ENCODE peak calls at places on chromosomes 4 and X, in seven cellular contexts. E, M, Y, T, V, C and S are unnamed samples.
A peak's percentile ranks its signal among the peaks of the same experiment; 100 is the strongest.

GRCh38 chr4:79455216-79455615 is 47.2 kb upstream of the GK2 start:
- DNase-seq in C (no peak), M (no peak), E (no peak), T (no peak), V (no peak), Y (no peak), S (no peak)

GRCh38 chrX:148049441-148049840 is 68.3 kb downstream of the FMR1NB start:
- DNase-seq in M (no peak), E (peak; percentile 10), C (peak; percentile 45), V (peak; percentile 5), Y (no peak), T (no peak), S (peak; percentile 42)

GRCh38 chr4:16802044-16802443 is 96.4 kb downstream of the LDB2 start:
- DNase-seq in C (no peak), T (no peak), M (no peak), Y (no peak), E (no peak), V (no peak), S (no peak)

GRCh38 chrX:103687073-103687695 is 685 bp upstream of the MORF4L2 start:
- DNase-seq in Y (peak; percentile 95), V (no peak), C (no peak), E (peak; percentile 71), M (no peak), T (peak; percentile 88), S (peak; percentile 63)

GRCh38 chrX:40877869-40878268 is 142.5 kb upstream of the MED14 start:
- DNase-seq in M (no peak), Y (no peak), V (no peak), C (peak; percentile 67), E (peak; percentile 16), T (no peak), S (no peak)

GRCh38 chr4:40842725-40843401 is 93.1 kb downstream of the NSUN7 start:
- DNase-seq in T (no peak), E (no peak), C (no peak), V (no peak), Y (no peak), M (no peak), S (no peak)

GRCh38 chrX:72572248-72573157 is at the start of gene HDAC8:
- DNase-seq in V (peak; percentile 75), C (peak; percentile 91), M (peak; percentile 41), E (peak; percentile 59), Y (peak; percentile 73), T (peak; percentile 72), S (peak; percentile 58)

GRCh38 chr4:35511851-35512250 is 732.5 kb downstream of the ARAP2 start:
- DNase-seq in Y (no peak), M (no peak), C (no peak), V (no peak), T (no peak), E (no peak), S (no peak)

GRCh38 chrX:17527135-17527701 is 152.2 kb downstream of the NHS start:
- DNase-seq in M (no peak), T (peak; percentile 24), E (no peak), Y (no peak), V (no peak), C (peak; percentile 47), S (no peak)

GRCh38 chr4:156889616-156890594 is 81.7 kb downstream of the PDGFC start:
- DNase-seq in E (no peak), C (peak; percentile 77), V (no peak), T (no peak), Y (peak; percentile 47), M (peak; percentile 28), S (no peak)

GRCh38 chrX:17706676-17707075 is 30.6 kb upstream of the SCML1 start:
- DNase-seq in Y (no peak), E (no peak), M (peak; percentile 58), C (peak; percentile 59), V (no peak), T (no peak), S (no peak)

GRCh38 chrX:136146614-136147319 is 566 bp upstream of the FHL1 start:
- DNase-seq in Y (no peak), E (no peak), M (no peak), V (no peak), T (no peak), C (no peak), S (peak; percentile 70)

GRCh38 chr4:144985014-144985413 is 113.0 kb downstream of the ANAPC10 start:
- DNase-seq in V (no peak), T (no peak), M (no peak), C (no peak), E (no peak), Y (no peak), S (no peak)

GRCh38 chr4:112069110-112069509 is 76.1 kb upstream of the FAM241A start:
- DNase-seq in Y (no peak), T (no peak), V (no peak), M (no peak), C (no peak), E (no peak), S (no peak)

GRCh38 chr4:121898150-121898549 is 27.9 kb upstream of the BBS7 start:
- DNase-seq in C (no peak), Y (peak; percentile 48), E (no peak), M (no peak), T (no peak), V (no peak), S (no peak)

GRCh38 chr4:126697748-126698147 is 935.0 kb upstream of the INTU start:
- DNase-seq in T (no peak), V (no peak), E (no peak), C (peak; percentile 79), M (peak; percentile 77), Y (no peak), S (no peak)

GRCh38 chrX:119201570-119201969 is 34.5 kb upstream of the PGRMC1 start:
- DNase-seq in C (no peak), V (no peak), E (no peak), Y (no peak), M (no peak), T (no peak), S (no peak)

GRCh38 chrX:13693341-13693871 is 4.5 kb downstream of the RAB9A start:
- DNase-seq in T (no peak), Y (no peak), M (no peak), C (no peak), E (no peak), V (no peak), S (peak; percentile 47)

GRCh38 chrX:110241816-110242215 is 76.1 kb downstream of the AMMECR1 start:
- DNase-seq in M (no peak), Y (no peak), V (no peak), T (peak; percentile 18), E (no peak), C (peak; percentile 41), S (no peak)

GRCh38 chrX:13428055-13428786 is 108.4 kb upstream of the ATXN3L start:
- DNase-seq in Y (no peak), M (no peak), T (no peak), E (no peak), C (peak; percentile 41), V (no peak), S (peak; percentile 57)

GRCh38 chr4:126799971-126800722 is 832.6 kb upstream of the INTU start:
- DNase-seq in M (no peak), E (no peak), T (no peak), C (peak; percentile 60), V (no peak), Y (no peak), S (no peak)

GRCh38 chrX:38458071-38458470 is 103.3 kb upstream of the TSPAN7 start:
- DNase-seq in Y (no peak), E (no peak), T (no peak), C (no peak), V (no peak), M (no peak), S (no peak)

GRCh38 chrX:154607370-154607769 is 11.7 kb downstream of the CTAG1B start:
- DNase-seq in V (no peak), E (no peak), Y (no peak), T (no peak), M (no peak), C (no peak), S (no peak)

GRCh38 chr4:45580306-45580705 is 543.5 kb downstream of the GABRG1 start:
- DNase-seq in Y (no peak), C (peak; percentile 11), T (no peak), M (no peak), V (no peak), E (no peak), S (no peak)

GRCh38 chrX:134926864-134927263 is 63.9 kb upstream of the SMIM10 start:
- DNase-seq in E (no peak), T (no peak), V (no peak), M (no peak), C (no peak), Y (no peak), S (no peak)

GRCh38 chr4:64016893-64017292 is 392.4 kb downstream of the TECRL start:
- DNase-seq in E (no peak), C (no peak), M (no peak), V (no peak), Y (no peak), T (no peak), S (no peak)

GRCh38 chr4:5165419-5166369 is 114.4 kb downstream of the STK32B start:
- DNase-seq in V (no peak), C (peak; percentile 23), Y (no peak), E (no peak), M (no peak), T (no peak), S (no peak)

GRCh38 chr4:119394826-119395225 is 72.9 kb upstream of the FABP2 start:
- DNase-seq in M (no peak), T (no peak), C (no peak), Y (no peak), E (peak; percentile 3), V (no peak), S (no peak)

GRCh38 chrX:9656871-9657270 is 108.8 kb downstream of the GPR143 start:
- DNase-seq in Y (no peak), E (no peak), C (no peak), M (no peak), T (no peak), V (no peak), S (no peak)

GRCh38 chr4:52701207-52701606 is 42.1 kb upstream of the USP46 start:
- DNase-seq in M (no peak), T (no peak), V (no peak), C (no peak), Y (no peak), E (no peak), S (no peak)
- H3K4me3 ChIP-seq in M (no peak overlapping the region), T (no peak overlapping the region), V (no peak overlapping the region), C (no peak overlapping the region), Y (no peak overlapping the region), E (no peak overlapping the region), S (no peak overlapping the region)

GRCh38 chr4:184636897-184637296 is 12.3 kb downstream of the CASP3 start:
- DNase-seq in V (no peak), E (no peak), T (no peak), Y (no peak), C (no peak), M (no peak), S (no peak)
- H3K36me3 ChIP-seq in V (peaks cover 77% of the 10 kb centered on the region), E (peaks cover 65% of the 10 kb centered on the region), T (peaks cover 7% of the 10 kb centered on the region), Y (no peaks in the 10 kb centered on the region), C (peaks cover 10% of the 10 kb centered on the region), M (peaks cover 10% of the 10 kb centered on the region), S (peaks cover 11% of the 10 kb centered on the region)

DNA sequence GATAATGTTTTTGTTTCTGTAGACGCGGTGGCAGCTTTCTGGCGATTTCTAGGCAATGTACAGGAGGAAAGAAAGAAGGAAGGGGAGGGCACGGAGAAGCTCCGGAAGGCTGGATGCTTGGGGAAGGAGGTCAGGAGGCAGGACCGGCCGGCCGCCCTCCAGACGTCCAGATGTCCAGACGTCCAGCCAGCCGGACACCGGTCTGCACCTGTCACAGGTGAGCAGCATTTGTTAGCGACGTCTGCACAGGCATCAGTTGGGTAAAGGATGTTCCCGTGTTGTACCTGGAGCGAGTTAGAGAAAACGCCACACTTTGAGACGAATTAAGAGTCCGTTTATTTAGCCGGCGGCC is 90.0 kb upstream of the PPP2R3B start:
- DNase-seq in Y (no peak), E (no peak), M (no peak), T (no peak), C (no peak), V (no peak), S (no peak)
- H3K27me3 ChIP-seq in Y (no peaks in the 10 kb centered on the region), E (peaks cover 28% of the 10 kb centered on the region), M (no peaks in the 10 kb centered on the region), T (no peaks in the 10 kb centered on the region), C (no peaks in the 10 kb centered on the region), V (peaks cover 10% of the 10 kb centered on the region), S (peaks cover 1% of the 10 kb centered on the region)

GRCh38 chrX:127011629-127012028 is 192.1 kb downstream of the PRR32 start:
- DNase-seq in C (no peak), Y (no peak), V (no peak), T (no peak), M (no peak), E (no peak), S (no peak)
- H3K4me3 ChIP-seq in C (no peak overlapping the region), Y (no peak overlapping the region), V (no peak overlapping the region), T (no peak overlapping the region), M (no peak overlapping the region), E (no peak overlapping the region), S (no peak overlapping the region)